ENCODE peak calls at places on chromosomes 16 and 17, in ten cellular contexts. X is kidney, O is neural progenitor cell, H is prostate gland, D is PC-3, E is heart left ventricle, K is ovary, B is heart right ventricle, L is sigmoid colon, R is colonic mucosa. M is an unnamed sample.
A peak's percentile ranks its signal among the peaks of the same experiment; 100 is the strongest.

GRCh38 chr16:53156516-53156915 is 101.7 kb downstream of the CHD9 start:
- DNase-seq in O (no peak), R (no peak), D (no peak), B (no peak), L (no peak), X (no peak), H (no peak), K (no peak), E (no peak), M (no peak)

GRCh38 chr16:74603848-74604247 is 3.1 kb downstream of the GLG1 start:
- DNase-seq in X (no peak), L (peak; percentile 27), B (no peak), R (no peak), K (no peak), D (peak; percentile 25), O (no peak), H (no peak), E (no peak), M (no peak)

GRCh38 chr16:88264641-88265285 is 118.0 kb upstream of the ZNF469 start:
- DNase-seq in K (peak; percentile 92), H (peak; percentile 89), D (peak; percentile 94), O (peak; percentile 48), R (peak; percentile 95), B (peak; percentile 93), E (peak; percentile 93), X (peak; percentile 98), L (peak; percentile 99), M (peak; percentile 96)

GRCh38 chr17:2084129-2084765 is 29.3 kb downstream of the HIC1 start:
- DNase-seq in E (peak; percentile 72), O (no peak), X (no peak), D (peak; percentile 67), K (no peak), H (no peak), R (peak; percentile 79), B (peak; percentile 75), L (peak; percentile 85), M (no peak)

GRCh38 chr16:66588981-66589713 is 9.9 kb downstream of the CMTM2 start:
- DNase-seq in O (peak; percentile 50), E (peak; percentile 49), H (no peak), D (peak; percentile 14), L (peak; percentile 71), K (no peak), B (peak; percentile 45), R (peak; percentile 42), X (no peak), M (peak; percentile 51)

GRCh38 chr17:76461765-76462555 is 5.4 kb upstream of the AANAT start:
- DNase-seq in H (no peak), K (no peak), E (no peak), O (no peak), R (no peak), D (no peak), B (no peak), X (peak; percentile 29), L (no peak), M (no peak)

GRCh38 chr17:69501591-69502468 is 87.3 kb downstream of the MAP2K6 start:
- DNase-seq in R (peak; percentile 72), K (peak; percentile 45), L (no peak), O (peak; percentile 27), E (peak; percentile 15), B (peak; percentile 22), H (peak; percentile 34), D (peak; percentile 24), X (no peak), M (peak; percentile 60)

GRCh38 chr17:81422776-81423697 is 27.8 kb downstream of the BAHCC1 start:
- DNase-seq in O (peak; percentile 66), R (no peak), K (peak; percentile 87), E (peak; percentile 71), X (peak; percentile 96), L (peak; percentile 92), D (peak; percentile 93), B (peak; percentile 75), H (peak; percentile 69), M (peak; percentile 69)

GRCh38 chr17:64378890-64379354 is 11.7 kb downstream of the PECAM1 start:
- DNase-seq in D (peak; percentile 74), X (peak; percentile 11), R (no peak), L (no peak), B (no peak), E (no peak), H (no peak), K (no peak), O (no peak), M (no peak)

GRCh38 chr16:5035909-5036227 is 2.1 kb upstream of the NAGPA start:
- DNase-seq in O (no peak), L (no peak), X (no peak), E (no peak), R (no peak), K (no peak), D (no peak), H (no peak), B (no peak), M (no peak)

GRCh38 chr16:71360378-71360777 is 1.9 kb downstream of the CALB2 start:
- DNase-seq in B (no peak), H (no peak), D (peak; percentile 83), E (no peak), X (no peak), K (no peak), O (no peak), R (no peak), L (no peak), M (no peak)

GRCh38 chr17:10099051-10099571 is 99.3 kb downstream of the GAS7 start:
- DNase-seq in R (no peak), K (no peak), H (no peak), E (no peak), O (no peak), D (no peak), B (no peak), X (no peak), L (no peak), M (no peak)

GRCh38 chr16:65200374-65200773 is 78.5 kb upstream of the CDH11 start:
- DNase-seq in R (no peak), E (no peak), D (no peak), O (no peak), L (no peak), B (no peak), X (no peak), K (no peak), H (no peak), M (no peak)

GRCh38 chr17:42387221-42387657 is 1.0 kb downstream of the STAT3 start:
- DNase-seq in E (no peak), D (no peak), L (peak; percentile 58), O (no peak), X (no peak), B (no peak), R (peak; percentile 74), K (no peak), H (peak; percentile 71), M (no peak)

GRCh38 chr17:79287743-79288142 is 213.1 kb downstream of the ENGASE start:
- DNase-seq in B (no peak), X (no peak), H (no peak), R (no peak), K (no peak), L (no peak), E (no peak), O (no peak), D (no peak), M (no peak)
- H3K4me1 ChIP-seq in B (no peaks in the 10 kb centered on the region), X (no peaks in the 10 kb centered on the region), H (no peaks in the 10 kb centered on the region), R (no peaks in the 10 kb centered on the region), K (no peaks in the 10 kb centered on the region), L (no peaks in the 10 kb centered on the region), E (no peaks in the 10 kb centered on the region), O (no peaks in the 10 kb centered on the region), D (no peaks in the 10 kb centered on the region), M (no peaks in the 10 kb centered on the region)

DNA sequence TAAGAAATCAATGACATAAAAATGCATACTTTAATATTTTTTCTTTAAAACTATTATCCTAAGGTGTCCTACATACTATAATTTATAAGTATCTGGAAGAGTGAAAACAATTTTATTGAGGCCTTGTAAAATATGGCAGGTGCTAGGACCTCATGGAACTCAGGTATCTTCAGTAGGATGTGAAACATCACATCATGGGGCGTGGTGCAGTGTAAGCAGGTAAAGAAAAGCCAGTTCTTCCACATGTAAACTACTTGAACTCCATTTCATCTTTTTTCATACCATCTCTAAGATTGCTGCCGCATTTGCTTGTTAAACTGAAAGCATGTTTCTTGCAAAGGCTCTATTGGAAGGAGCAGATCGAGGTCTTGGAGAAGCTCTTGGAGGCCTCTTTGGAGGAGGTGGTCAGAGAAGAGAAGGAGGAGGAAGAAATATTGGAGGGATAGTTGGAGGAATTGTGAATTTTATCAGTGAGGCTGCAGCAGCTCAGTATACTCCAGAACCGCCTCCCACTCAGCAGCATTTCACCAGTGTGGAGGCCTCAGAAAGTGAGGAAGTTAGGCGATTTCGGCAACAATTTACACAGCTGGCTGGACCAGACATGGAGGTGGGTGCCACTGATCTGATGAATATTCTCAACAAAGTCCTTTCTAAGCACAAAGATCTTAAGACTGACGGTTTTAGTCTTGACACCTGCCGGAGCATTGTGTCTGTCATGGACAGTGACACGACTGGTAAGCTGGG is at the start of gene CAPNS2:
- DNase-seq in B (no peak), E (no peak), D (no peak), O (no peak), L (no peak), R (no peak), K (no peak), X (no peak), H (no peak), M (no peak)
- H3K4me3 ChIP-seq in B (no peak within 1 kb of the TSS), E (no peak within 1 kb of the TSS), D (no peak within 1 kb of the TSS), O (no peak within 1 kb of the TSS), L (no peak within 1 kb of the TSS), R (no peak within 1 kb of the TSS), K (no peak within 1 kb of the TSS), X (no peak within 1 kb of the TSS), H (no peak within 1 kb of the TSS), M (no peak within 1 kb of the TSS)

GRCh38 chr17:44108440-44109311 is 14.8 kb downstream of the HDAC5 start:
- DNase-seq in O (no peak), R (peak; percentile 64), L (peak; percentile 98), D (no peak), E (peak; percentile 90), X (peak; percentile 95), H (peak; percentile 29), K (peak; percentile 94), B (peak; percentile 91), M (no peak)

GRCh38 chr17:44106801-44107200 is 16.6 kb downstream of the HDAC5 start:
- DNase-seq in E (no peak), B (no peak), H (no peak), X (no peak), O (no peak), D (no peak), L (no peak), R (no peak), K (no peak), M (no peak)

GRCh38 chr17:44105483-44105882 is 18.0 kb downstream of the HDAC5 start:
- DNase-seq in K (no peak), O (no peak), R (no peak), D (no peak), X (no peak), H (no peak), E (no peak), L (no peak), B (no peak), M (peak; percentile 45)

GRCh38 chr17:44105941-44106340 is 17.5 kb downstream of the HDAC5 start:
- DNase-seq in K (no peak), D (no peak), R (no peak), B (no peak), O (no peak), H (no peak), E (no peak), L (no peak), X (no peak), M (no peak)

GRCh38 chr17:44102845-44103622 is 20.4 kb downstream of the HDAC5 start:
- DNase-seq in K (no peak), B (peak; percentile 59), X (no peak), R (no peak), L (no peak), O (no peak), D (no peak), H (no peak), E (peak; percentile 57), M (no peak)
- H3K4me1 ChIP-seq in K (peaks cover 10% of the 10 kb centered on the region), B (peaks cover 83% of the 10 kb centered on the region), X (peaks cover 7% of the 10 kb centered on the region), R (no peaks in the 10 kb centered on the region), L (no peaks in the 10 kb centered on the region), O (no peaks in the 10 kb centered on the region), D (no peaks in the 10 kb centered on the region), H (no peaks in the 10 kb centered on the region), E (peaks cover 85% of the 10 kb centered on the region), M (peaks cover under 1% of the 10 kb centered on the region)

GRCh38 chr17:52995127-52995526 is 827.6 kb upstream of the KIF2B start:
- DNase-seq in K (no peak), H (no peak), R (no peak), E (no peak), B (no peak), X (no peak), L (no peak), D (no peak), O (no peak), M (no peak)
- H3K4me3 ChIP-seq in K (no peak overlapping the region), H (no peak overlapping the region), R (no peak overlapping the region), E (no peak overlapping the region), B (no peak overlapping the region), X (no peak overlapping the region), L (no peak overlapping the region), D (no peak overlapping the region), O (no peak overlapping the region), M (no peak overlapping the region)